ENCODE peak calls at places on chromosomes 11 and 22, in nine cellular contexts. I is globus pallidus; W is H54; L is GM03348; Q is activated CD4-positive, alpha-beta T cell treated with anti-CD3 and anti-CD28 coated beads, Interleukin-2, amount 50 U/mL, for 24 hours; U is A549; K is cardiac fibroblast; F is WERI-Rb-1; M is SK-N-SH. E is an unnamed sample.

GRCh38 chr11:34203377-34203801 is 98.0 kb downstream of the NAT10 start:
- DNase-seq in I (no peak), W (no peak), L (no peak), Q (no peak), U (no peak), K (no peak), F (no peak), M (no peak), E (no peak)

GRCh38 chr11:63913866-63914830 is 2.8 kb downstream of the RCOR2 start:
- DNase-seq in I (no peak), W (no peak), L (no peak), Q (no peak), U (no peak), K (no peak), F (peak), M (no peak), E (no peak)

GRCh38 chr11:110858556-110858921 is 146.3 kb upstream of the ARHGAP20 start:
- DNase-seq in I (no peak), W (no peak), L (no peak), Q (no peak), U (no peak), K (peak), F (no peak), M (no peak), E (no peak)

GRCh38 chr11:1628506-1629325 is 859 bp upstream of the KRTAP5-5 start:
- DNase-seq in I (peak), W (peak), L (peak), Q (peak), U (peak), K (peak), F (peak), M (peak), E (no peak)

GRCh38 chr22:23256986-23257888 is 76.9 kb downstream of the BCR start:
- DNase-seq in I (no peak), W (no peak), L (peak), Q (no peak), U (no peak), K (peak), F (no peak), M (no peak), E (no peak)

GRCh38 chr22:19761500-19762314 is 1.1 kb downstream of the TBX1 start:
- DNase-seq in I (no peak), W (no peak), L (peak), Q (no peak), U (no peak), K (no peak), F (no peak), M (no peak), E (no peak)

GRCh38 chr11:34339149-34340064 is 18.4 kb downstream of the ABTB2 start:
- DNase-seq in I (no peak), W (no peak), L (no peak), Q (no peak), U (peak), K (peak), F (no peak), M (no peak), E (no peak)

GRCh38 chr11:704189-704798 is 1.7 kb upstream of the EPS8L2 start:
- DNase-seq in I (no peak), W (no peak), L (no peak), Q (no peak), U (no peak), K (no peak), F (no peak), M (no peak), E (no peak)

E was measured in T1000.